ENCODE peak calls at places on chromosomes 16 and 17, in seven cellular contexts. X, F, Z, Y, H, T and E are unnamed samples.

GRCh38 chr17:58310511-58311428 is 17.8 kb downstream of the TSPOAP1 start:
- DNase-seq in T (no peak), F (peak; percentile 4), Y (no peak), X (no peak), H (peak; percentile 60), Z (no peak), E (no peak)

GRCh38 chr17:41777579-41778188 is 8.8 kb downstream of the JUP start:
- DNase-seq in Y (peak; percentile 48), Z (peak; percentile 17), H (no peak), F (no peak), T (peak; percentile 79), X (no peak), E (peak; percentile 95)

GRCh38 chr17:77501101-77501566 is 360.4 kb downstream of the SEC14L1 start:
- DNase-seq in X (no peak), H (peak; percentile 61), F (no peak), T (no peak), Y (no peak), Z (no peak), E (no peak)

GRCh38 chr16:51971184-51971583 is 575.8 kb downstream of the TOX3 start:
- DNase-seq in Y (peak; percentile 23), Z (no peak), T (no peak), X (no peak), H (no peak), F (no peak), E (no peak)

GRCh38 chr17:72258711-72259110 is 137.9 kb downstream of the SOX9 start:
- DNase-seq in X (no peak), T (no peak), F (no peak), Z (no peak), H (no peak), Y (no peak), E (no peak)

GRCh38 chr17:10033982-10034381 is 128.9 kb upstream of the RCVRN start:
- DNase-seq in H (no peak), Y (no peak), T (peak; percentile 73), Z (no peak), X (no peak), F (no peak), E (no peak)

GRCh38 chr16:50197582-50197981 is 44.5 kb downstream of the TENT4B start:
- DNase-seq in X (no peak), T (no peak), Y (no peak), Z (no peak), F (no peak), H (no peak), E (no peak)

GRCh38 chr17:82079001-82079677 is 13.5 kb upstream of the DUS1L start:
- DNase-seq in Z (no peak), F (no peak), H (no peak), T (no peak), Y (no peak), X (no peak), E (no peak)

GRCh38 chr16:63744077-63744874 is 1377.6 kb downstream of the CDH11 start:
- DNase-seq in T (no peak), X (no peak), H (no peak), Z (no peak), Y (no peak), F (no peak), E (no peak)

GRCh38 chr17:10087333-10087732 is 111.1 kb downstream of the GAS7 start:
- DNase-seq in Y (no peak), X (no peak), T (no peak), F (no peak), H (peak; percentile 61), Z (no peak), E (no peak)

GRCh38 chr17:48215583-48216139 is 108.1 kb downstream of the SNX11 start:
- DNase-seq in X (no peak), T (no peak), F (no peak), Z (no peak), H (no peak), Y (peak; percentile 56), E (peak; percentile 28)

GRCh38 chr17:66493283-66494019 is 191.0 kb downstream of the PRKCA start:
- DNase-seq in F (no peak), H (no peak), T (no peak), X (no peak), Y (no peak), Z (no peak), E (no peak)

GRCh38 chr16:25051446-25052160 is 36.4 kb upstream of the ARHGAP17 start:
- DNase-seq in T (no peak), Z (no peak), Y (no peak), H (no peak), F (no peak), X (no peak), E (no peak)

GRCh38 chr17:79020631-79021301 is 3.2 kb upstream of the C1QTNF1 start:
- DNase-seq in T (no peak), X (no peak), F (no peak), Z (no peak), Y (no peak), H (peak; percentile 72), E (no peak)